ENCODE peak calls at places on chromosomes 13 and 19, in nine cellular contexts. Q is NCI-H2081 treated with DMSO at 0.1 percent for 48 hours; U is fibroblast of mammary gland; C is effector memory CD8-positive, alpha-beta T cell; L is stimulated activated CD8-positive, alpha-beta memory T cell treated with anti-CD3 and anti-CD28 coated beads, Interleukin-7, amount 100 ng/mL, for 24 hours; I is NT2/D1; E is T-helper 2 cell; Z is C1 segment of cervical spinal cord; W is cerebellum. J is an unnamed sample.

GRCh38 chr19:40332669-40333068 is 15.5 kb downstream of the C19orf47 start:
- DNase-seq in C (no peak), U (no peak), L (no peak), I (no peak), E (no peak), Z (no peak), Q (no peak), W (no peak), J (no peak)

GRCh38 chr19:47186337-47187022 is 44.5 kb downstream of the BBC3 start:
- DNase-seq in C (peak; percentile 75), U (no peak), I (no peak), W (no peak), Z (no peak), E (peak; percentile 70), Q (no peak), L (peak; percentile 52), J (no peak)

GRCh38 chr19:811007-811434 is 10.7 kb downstream of the PLPPR3 start:
- DNase-seq in L (no peak), W (no peak), U (no peak), C (no peak), Z (no peak), Q (no peak), I (no peak), E (no peak), J (no peak)

GRCh38 chr13:50543767-50544166 is 299.7 kb downstream of the DLEU7 start:
- DNase-seq in Q (no peak), C (no peak), W (no peak), U (peak; percentile 81), E (no peak), I (no peak), L (no peak), Z (no peak), J (no peak)

GRCh38 chr19:1247747-1248453 is 483 bp upstream of the MIDN start:
- DNase-seq in Q (no peak), U (peak; percentile 65), L (no peak), I (no peak), C (peak; percentile 62), Z (no peak), E (no peak), W (no peak), J (no peak)

GRCh38 chr13:40874138-40874776 is 84.8 kb downstream of the SLC25A15 start:
- DNase-seq in I (no peak), Q (no peak), C (no peak), Z (no peak), W (no peak), U (peak; percentile 5), E (no peak), L (no peak), J (no peak)

GRCh38 chr19:31318790-31319189 is 30.4 kb downstream of the TSHZ3 start:
- DNase-seq in U (no peak), W (no peak), C (no peak), E (no peak), L (no peak), I (no peak), Z (no peak), Q (no peak), J (no peak)

GRCh38 chr13:97354808-97355207 is 79.2 kb upstream of the RAP2A start:
- DNase-seq in Z (no peak), E (no peak), C (no peak), I (no peak), W (no peak), U (no peak), Q (no peak), L (no peak), J (no peak)

GRCh38 chr19:51359294-51359693 is 6.9 kb downstream of the ETFB start:
- DNase-seq in Q (no peak), C (no peak), I (no peak), E (no peak), U (peak; percentile 95), L (no peak), Z (no peak), W (no peak), J (no peak)

GRCh38 chr19:44719262-44719701 is 20.3 kb downstream of the CEACAM16 start:
- DNase-seq in I (no peak), W (no peak), C (no peak), Q (no peak), U (no peak), Z (no peak), L (no peak), E (no peak), J (no peak)

GRCh38 chr19:22286151-22286810 is at the start of gene ZNF729:
- DNase-seq in Q (no peak), I (peak; percentile 93), E (no peak), W (no peak), U (no peak), L (no peak), Z (no peak), C (no peak), J (no peak)

GRCh38 chr19:33487901-33488817 is 33.4 kb downstream of the PEPD start:
- DNase-seq in C (no peak), U (no peak), W (no peak), L (no peak), E (no peak), Z (no peak), Q (no peak), I (no peak), J (no peak)

J was measured in iPS DF 6.9.